ENCODE peak calls at places on chromosomes 13 and 19, in six cellular contexts. One of them, this sample, is unnamed.

GRCh38 chr19:17830567-17831418 is 9.5 kb upstream of the INSL3 start:
- DNase-seq in thoracic aorta: no peak
- DNase-seq in cortex of kidney: no peak
- DNase-seq in hypothalamus: peak
- DNase-seq in NB4: peak
- DNase-seq in H54: peak
- DNase-seq in this sample: peak

GRCh38 chr19:34382471-34382870 is 17.5 kb downstream of the GPI start:
- DNase-seq in H54: no peak
- DNase-seq in cortex of kidney: no peak
- DNase-seq in hypothalamus: no peak
- DNase-seq in NB4: no peak
- DNase-seq in thoracic aorta: no peak
- DNase-seq in this sample: no peak

GRCh38 chr19:50705422-50706019 is 14.1 kb downstream of the SHANK1 start:
- DNase-seq in cortex of kidney: no peak
- DNase-seq in hypothalamus: no peak
- DNase-seq in thoracic aorta: no peak
- DNase-seq in NB4: peak
- DNase-seq in H54: peak
- DNase-seq in this sample: peak

GRCh38 chr19:719081-719512 is 10.4 kb downstream of the PALM start:
- DNase-seq in thoracic aorta: no peak
- DNase-seq in cortex of kidney: no peak
- DNase-seq in NB4: peak
- DNase-seq in H54: no peak
- DNase-seq in hypothalamus: peak
- DNase-seq in this sample: no peak

GRCh38 chr19:3404324-3405260 is 38.2 kb downstream of the NFIC start:
- DNase-seq in cortex of kidney: no peak
- DNase-seq in H54: no peak
- DNase-seq in NB4: no peak
- DNase-seq in hypothalamus: peak
- DNase-seq in thoracic aorta: peak
- DNase-seq in this sample: no peak

GRCh38 chr19:48896191-48896720 is 2.3 kb downstream of the TULP2 start:
- DNase-seq in hypothalamus: peak
- DNase-seq in H54: no peak
- DNase-seq in cortex of kidney: no peak
- DNase-seq in NB4: no peak
- DNase-seq in thoracic aorta: no peak
- DNase-seq in this sample: peak

GRCh38 chr13:110756268-110756667 is 42.8 kb downstream of the ING1 start:
- DNase-seq in cortex of kidney: no peak
- DNase-seq in hypothalamus: no peak
- DNase-seq in thoracic aorta: no peak
- DNase-seq in NB4: no peak
- DNase-seq in H54: no peak
- DNase-seq in this sample: no peak

GRCh38 chr13:52162279-52163101 is 3.1 kb upstream of the NEK3 start:
- DNase-seq in hypothalamus: no peak
- DNase-seq in thoracic aorta: no peak
- DNase-seq in cortex of kidney: no peak
- DNase-seq in NB4: peak
- DNase-seq in H54: no peak
- DNase-seq in this sample: no peak

GRCh38 chr13:27036236-27036981 is 135.2 kb downstream of the USP12 start:
- DNase-seq in hypothalamus: no peak
- DNase-seq in H54: no peak
- DNase-seq in NB4: no peak
- DNase-seq in cortex of kidney: no peak
- DNase-seq in thoracic aorta: no peak
- DNase-seq in this sample: no peak

GRCh38 chr13:73521291-73521626 is 462.5 kb downstream of the KLF5 start:
- DNase-seq in NB4: no peak
- DNase-seq in cortex of kidney: no peak
- DNase-seq in thoracic aorta: no peak
- DNase-seq in hypothalamus: no peak
- DNase-seq in H54: no peak
- DNase-seq in this sample: no peak

GRCh38 chr13:96499646-96500045 is 409.7 kb downstream of the HS6ST3 start:
- DNase-seq in hypothalamus: no peak
- DNase-seq in NB4: peak
- DNase-seq in H54: no peak
- DNase-seq in thoracic aorta: no peak
- DNase-seq in cortex of kidney: no peak
- DNase-seq in this sample: no peak

GRCh38 chr19:17997969-17998826 is 9.8 kb upstream of the ARRDC2 start:
- DNase-seq in thoracic aorta: no peak
- DNase-seq in hypothalamus: no peak
- DNase-seq in H54: peak
- DNase-seq in NB4: no peak
- DNase-seq in cortex of kidney: no peak
- DNase-seq in this sample: peak

GRCh38 chr13:69243366-69243765 is 864.3 kb upstream of the ATXN8OS start:
- DNase-seq in hypothalamus: no peak
- DNase-seq in thoracic aorta: no peak
- DNase-seq in cortex of kidney: no peak
- DNase-seq in NB4: no peak
- DNase-seq in H54: no peak
- DNase-seq in this sample: no peak

GRCh38 chr19:33418871-33419762 is 45.6 kb downstream of the CEBPG start:
- DNase-seq in H54: no peak
- DNase-seq in NB4: no peak
- DNase-seq in hypothalamus: no peak
- DNase-seq in cortex of kidney: no peak
- DNase-seq in thoracic aorta: no peak
- DNase-seq in this sample: no peak

GRCh38 chr13:30413842-30414241 is 8.5 kb upstream of the UBE2L5 start:
- DNase-seq in hypothalamus: no peak
- DNase-seq in NB4: peak
- DNase-seq in H54: no peak
- DNase-seq in cortex of kidney: no peak
- DNase-seq in thoracic aorta: no peak
- DNase-seq in this sample: no peak

GRCh38 chr19:57560049-57560491 is 407 bp upstream of the ZNF550 start:
- DNase-seq in hypothalamus: peak
- DNase-seq in H54: peak
- DNase-seq in cortex of kidney: no peak
- DNase-seq in NB4: no peak
- DNase-seq in thoracic aorta: no peak
- DNase-seq in this sample: no peak

GRCh38 chr13:81493144-81493543 is 1152.2 kb upstream of the SPRY2 start:
- DNase-seq in NB4: no peak
- DNase-seq in H54: no peak
- DNase-seq in cortex of kidney: no peak
- DNase-seq in thoracic aorta: no peak
- DNase-seq in hypothalamus: no peak
- DNase-seq in this sample: no peak

GRCh38 chr19:55179570-55180484 is at the start of gene SYT5:
- DNase-seq in cortex of kidney: no peak
- DNase-seq in H54: no peak
- DNase-seq in hypothalamus: peak
- DNase-seq in NB4: peak
- DNase-seq in thoracic aorta: no peak
- DNase-seq in this sample: peak

GRCh38 chr13:46475586-46475991 is 77.4 kb upstream of the LRCH1 start:
- DNase-seq in H54: no peak
- DNase-seq in thoracic aorta: no peak
- DNase-seq in cortex of kidney: no peak
- DNase-seq in hypothalamus: no peak
- DNase-seq in NB4: no peak
- DNase-seq in this sample: no peak

GRCh38 chr13:113785051-113786010 is 26.3 kb downstream of the TMEM255B start:
- DNase-seq in hypothalamus: no peak
- DNase-seq in NB4: peak
- DNase-seq in H54: peak
- DNase-seq in thoracic aorta: no peak
- DNase-seq in cortex of kidney: no peak
- DNase-seq in this sample: no peak

GRCh38 chr13:30107536-30108136 is 199.7 kb downstream of the KATNAL1 start:
- DNase-seq in NB4: peak
- DNase-seq in H54: peak
- DNase-seq in hypothalamus: no peak
- DNase-seq in cortex of kidney: no peak
- DNase-seq in thoracic aorta: no peak
- DNase-seq in this sample: no peak

GRCh38 chr13:96958286-96958891 is 35.9 kb downstream of the OXGR1 start:
- DNase-seq in H54: no peak
- DNase-seq in thoracic aorta: no peak
- DNase-seq in cortex of kidney: no peak
- DNase-seq in NB4: peak
- DNase-seq in hypothalamus: no peak
- DNase-seq in this sample: peak

GRCh38 chr19:35264281-35265125 is 4.3 kb upstream of the USF2 start:
- DNase-seq in thoracic aorta: no peak
- DNase-seq in cortex of kidney: no peak
- DNase-seq in NB4: no peak
- DNase-seq in hypothalamus: no peak
- DNase-seq in H54: no peak
- DNase-seq in this sample: peak

GRCh38 chr19:28710278-28710677 is 502.7 kb downstream of the UQCRFS1 start:
- DNase-seq in NB4: peak
- DNase-seq in cortex of kidney: no peak
- DNase-seq in thoracic aorta: no peak
- DNase-seq in hypothalamus: no peak
- DNase-seq in H54: no peak
- DNase-seq in this sample: peak